ENCODE peak calls at places on chromosome 1, in six cellular contexts. Q, K, E, X, J and L are unnamed samples.

GRCh38 chr1:31010081-31010989 is 55.2 kb downstream of the PUM1 start:
- DNase-seq in Q (no peak), K (no peak), E (no peak), X (no peak), J (peak; percentile 55), L (no peak)

GRCh38 chr1:33167650-33168447 is 14.0 kb downstream of the TRIM62 start:
- DNase-seq in Q (no peak), K (no peak), E (no peak), X (no peak), J (no peak), L (no peak)

GRCh38 chr1:200891774-200892157 is 2.9 kb upstream of the INAVA start:
- DNase-seq in Q (no peak), K (no peak), E (no peak), X (no peak), J (no peak), L (no peak)

GRCh38 chr1:26483980-26484379 is 11.7 kb downstream of the HMGN2 start:
- DNase-seq in Q (no peak), K (peak; percentile 2), E (no peak), X (no peak), J (no peak), L (no peak)

GRCh38 chr1:5603353-5604104 is 388.7 kb downstream of the NPHP4 start:
- DNase-seq in Q (no peak), K (no peak), E (no peak), X (no peak), J (no peak), L (no peak)

GRCh38 chr1:115671176-115672062 is 29.6 kb downstream of the VANGL1 start:
- DNase-seq in Q (peak; percentile 56), K (no peak), E (no peak), X (peak; percentile 30), J (no peak), L (no peak)

GRCh38 chr1:226982451-226983177 is 42.5 kb downstream of the COQ8A start:
- DNase-seq in Q (no peak), K (no peak), E (no peak), X (no peak), J (no peak), L (no peak)

GRCh38 chr1:62109124-62109523 is 85.5 kb upstream of the L1TD1 start:
- DNase-seq in Q (no peak), K (no peak), E (no peak), X (no peak), J (no peak), L (no peak)

GRCh38 chr1:206469933-206470691 is at the start of gene IKBKE:
- DNase-seq in Q (peak; percentile 55), K (peak; percentile 78), E (peak; percentile 37), X (peak; percentile 87), J (peak; percentile 86), L (peak; percentile 27)

GRCh38 chr1:187001198-187001904 is 172.6 kb downstream of the PLA2G4A start:
- DNase-seq in Q (no peak), K (no peak), E (no peak), X (peak; percentile 15), J (peak; percentile 65), L (no peak)

GRCh38 chr1:213719462-213719861 is 268.3 kb upstream of the PROX1 start:
- DNase-seq in Q (no peak), K (no peak), E (no peak), X (no peak), J (no peak), L (no peak)

GRCh38 chr1:209673631-209674417 is 1.4 kb upstream of the G0S2 start:
- DNase-seq in Q (no peak), K (no peak), E (no peak), X (no peak), J (peak; percentile 72), L (no peak)

GRCh38 chr1:151920147-151920546 is 10.8 kb upstream of the THEM4 start:
- DNase-seq in Q (no peak), K (no peak), E (no peak), X (no peak), J (no peak), L (no peak)

GRCh38 chr1:99917214-99917613 is 52.6 kb upstream of the SLC35A3 start:
- DNase-seq in Q (no peak), K (no peak), E (no peak), X (no peak), J (no peak), L (no peak)

GRCh38 chr1:22836846-22837245 is 126.2 kb downstream of the EPHB2 start:
- DNase-seq in Q (no peak), K (no peak), E (no peak), X (no peak), J (no peak), L (no peak)

GRCh38 chr1:3577300-3577699 is 34.0 kb downstream of the MEGF6 start:
- DNase-seq in Q (peak; percentile 17), K (no peak), E (no peak), X (peak; percentile 57), J (no peak), L (no peak)

GRCh38 chr1:55155522-55155921 is 59.6 kb downstream of the USP24 start:
- DNase-seq in Q (no peak), K (no peak), E (no peak), X (peak; percentile 82), J (peak; percentile 38), L (no peak)

GRCh38 chr1:119275145-119275929 is 93.2 kb upstream of the HAO2 start:
- DNase-seq in Q (peak; percentile 31), K (no peak), E (peak; percentile 9), X (peak; percentile 55), J (peak; percentile 61), L (peak; percentile 3)

GRCh38 chr1:8040586-8040985 is 14.5 kb upstream of the ERRFI1 start:
- DNase-seq in Q (peak; percentile 89), K (peak; percentile 90), E (no peak), X (no peak), J (peak; percentile 93), L (no peak)

GRCh38 chr1:115647000-115647399 is 5.2 kb downstream of the VANGL1 start:
- DNase-seq in Q (no peak), K (no peak), E (no peak), X (no peak), J (no peak), L (no peak)

GRCh38 chr1:13798120-13798519 is 98.1 kb downstream of the PRDM2 start:
- DNase-seq in Q (no peak), K (no peak), E (no peak), X (no peak), J (no peak), L (no peak)

GRCh38 chr1:94417702-94417961 is 557 bp upstream of the ABCD3 start:
- DNase-seq in Q (no peak), K (no peak), E (no peak), X (no peak), J (no peak), L (no peak)

GRCh38 chr1:163265547-163265946 is 56.2 kb upstream of the NUF2 start:
- DNase-seq in Q (no peak), K (no peak), E (no peak), X (no peak), J (no peak), L (no peak)

GRCh38 chr1:11790880-11791715 is 14.7 kb downstream of the MTHFR start:
- DNase-seq in Q (peak; percentile 93), K (peak; percentile 98), E (no peak), X (peak; percentile 87), J (no peak), L (no peak)

GRCh38 chr1:8423702-8424538 is 106.0 kb downstream of the SLC45A1 start:
- DNase-seq in Q (no peak), K (peak; percentile 81), E (peak; percentile 43), X (no peak), J (peak; percentile 64), L (peak; percentile 43)

GRCh38 chr1:151251656-151252470 is 2.7 kb upstream of the PSMD4 start:
- DNase-seq in Q (peak; percentile 66), K (no peak), E (peak; percentile 52), X (peak; percentile 87), J (peak; percentile 94), L (peak; percentile 38)

GRCh38 chr1:201495447-201496295 is 11.3 kb downstream of the CSRP1 start:
- DNase-seq in Q (peak; percentile 64), K (peak; percentile 97), E (no peak), X (peak; percentile 95), J (no peak), L (no peak)

GRCh38 chr1:38827299-38827698 is 32.3 kb downstream of the RRAGC start:
- DNase-seq in Q (no peak), K (no peak), E (no peak), X (no peak), J (no peak), L (no peak)